ENCODE peak calls at places on chromosome 12, in six cellular contexts. V is AG10803, B is tibial nerve, F is neural progenitor cell, I is hepatocyte, H is cardiac muscle cell. A is an unnamed sample.

GRCh38 chr12:31727197-31727596 is 1.6 kb downstream of the AMN1 start:
- DNase-seq in V (no peak), B (no peak), F (no peak), I (no peak), H (no peak), A (no peak)

GRCh38 chr12:27468241-27468640 is 21.7 kb downstream of the SMCO2 start:
- DNase-seq in V (peak), B (no peak), F (no peak), I (no peak), H (no peak), A (peak)

GRCh38 chr12:70831538-70831937 is 89.0 kb downstream of the PTPRR start:
- DNase-seq in V (no peak), B (no peak), F (peak), I (peak), H (peak), A (peak)

GRCh38 chr12:69657376-69658137 is 41.5 kb downstream of the BEST3 start:
- DNase-seq in V (peak), B (no peak), F (no peak), I (no peak), H (peak), A (peak)

GRCh38 chr12:132237772-132238486 is 91.5 kb downstream of the GALNT9 start:
- DNase-seq in V (no peak), B (no peak), F (no peak), I (no peak), H (no peak), A (no peak)

GRCh38 chr12:31005944-31006361 is 67.7 kb upstream of the DDX11 start:
- DNase-seq in V (peak), B (no peak), F (no peak), I (no peak), H (peak), A (no peak)

GRCh38 chr12:100268835-100269564 is 2.0 kb downstream of the SCYL2 start:
- DNase-seq in V (no peak), B (no peak), F (no peak), I (peak), H (peak), A (no peak)

GRCh38 chr12:56657416-56658379 is 11.9 kb upstream of the ATP5F1B start:
- DNase-seq in V (no peak), B (no peak), F (no peak), I (no peak), H (no peak), A (no peak)

GRCh38 chr12:109625131-109625559 is 51.6 kb downstream of the MVK start:
- DNase-seq in V (peak), B (no peak), F (no peak), I (peak), H (peak), A (peak)

GRCh38 chr12:71455028-71455737 is 15.6 kb downstream of the LGR5 start:
- DNase-seq in V (no peak), B (no peak), F (peak), I (no peak), H (no peak), A (no peak)

GRCh38 chr12:63068857-63069442 is 82.1 kb downstream of the AVPR1A start:
- DNase-seq in V (peak), B (no peak), F (peak), I (peak), H (peak), A (peak)

GRCh38 chr12:4069046-4070010 is 196.1 kb upstream of the PARP11 start:
- DNase-seq in V (no peak), B (no peak), F (no peak), I (peak), H (peak), A (no peak)

GRCh38 chr12:113268621-113269020 is 47.4 kb downstream of the TPCN1 start:
- DNase-seq in V (no peak), B (no peak), F (no peak), I (no peak), H (no peak), A (no peak)

GRCh38 chr12:65171870-65172269 is 2.5 kb downstream of the LEMD3 start:
- DNase-seq in V (no peak), B (no peak), F (no peak), I (peak), H (peak), A (no peak)

GRCh38 chr12:100827901-100828520 is 33.4 kb downstream of the ANO4 start:
- DNase-seq in V (peak), B (no peak), F (peak), I (peak), H (peak), A (peak)

GRCh38 chr12:104669851-104670337 is 213.1 kb downstream of the CHST11 start:
- DNase-seq in V (peak), B (no peak), F (no peak), I (peak), H (peak), A (no peak)

GRCh38 chr12:28191018-28191595 is 851 bp downstream of the CCDC91 start:
- DNase-seq in V (no peak), B (no peak), F (no peak), I (no peak), H (no peak), A (peak)

GRCh38 chr12:131140697-131141096 is 187.0 kb downstream of the ADGRD1 start:
- DNase-seq in V (no peak), B (no peak), F (no peak), I (no peak), H (no peak), A (no peak)

GRCh38 chr12:106978035-106978800 is 8.7 kb downstream of the MTERF2 start:
- DNase-seq in V (peak), B (peak), F (no peak), I (no peak), H (peak), A (peak)

GRCh38 chr12:47995976-47996375 is 8.3 kb downstream of the COL2A1 start:
- DNase-seq in V (peak), B (no peak), F (no peak), I (peak), H (peak), A (peak)

GRCh38 chr12:129681151-129681550 is 222.7 kb downstream of the TMEM132D start:
- DNase-seq in V (no peak), B (no peak), F (no peak), I (no peak), H (no peak), A (no peak)

GRCh38 chr12:68536885-68537284 is 73.8 kb upstream of the RAP1B start:
- DNase-seq in V (no peak), B (no peak), F (no peak), I (no peak), H (peak), A (no peak)

GRCh38 chr12:20011200-20011599 is 357.1 kb upstream of the PDE3A start:
- DNase-seq in V (no peak), B (no peak), F (no peak), I (no peak), H (peak), A (no peak)

GRCh38 chr12:41992029-41992428 is 152.6 kb downstream of the GXYLT1 start:
- DNase-seq in V (no peak), B (no peak), F (no peak), I (peak), H (no peak), A (no peak)

GRCh38 chr12:24424889-24425600 is 475.6 kb upstream of the SOX5 start:
- DNase-seq in V (no peak), B (no peak), F (no peak), I (no peak), H (no peak), A (no peak)

GRCh38 chr12:22042981-22043669 is 2.9 kb upstream of the CMAS start:
- DNase-seq in V (peak), B (no peak), F (no peak), I (no peak), H (peak), A (peak)

GRCh38 chr12:23431006-23431405 is 518.5 kb downstream of the SOX5 start:
- DNase-seq in V (no peak), B (no peak), F (no peak), I (no peak), H (no peak), A (no peak)

GRCh38 chr12:114918535-114919233 is 234.7 kb upstream of the TBX3 start:
- DNase-seq in V (peak), B (no peak), F (no peak), I (peak), H (peak), A (peak)

GRCh38 chr12:132133952-132134652 is 10.0 kb downstream of the DDX51 start:
- DNase-seq in V (no peak), B (no peak), F (peak), I (no peak), H (no peak), A (no peak)

GRCh38 chr12:51889216-51890134 is 1.6 kb downstream of the ANKRD33 start:
- DNase-seq in V (no peak), B (no peak), F (no peak), I (no peak), H (no peak), A (no peak)

GRCh38 chr12:101698782-101699347 is 1.4 kb downstream of the CHPT1 start:
- DNase-seq in V (no peak), B (no peak), F (no peak), I (no peak), H (peak), A (peak)

GRCh38 chr12:43812926-43813325 is 6.8 kb upstream of the TWF1 start:
- DNase-seq in V (no peak), B (no peak), F (no peak), I (no peak), H (no peak), A (no peak)

GRCh38 chr12:56635539-56636117 is 5.5 kb upstream of the BAZ2A start:
- DNase-seq in V (no peak), B (no peak), F (peak), I (no peak), H (no peak), A (peak)

GRCh38 chr12:111430418-111431353 is 25.0 kb downstream of the SH2B3 start:
- DNase-seq in V (no peak), B (no peak), F (no peak), I (no peak), H (no peak), A (no peak)

GRCh38 chr12:52022841-52023181 is 16.1 kb downstream of the TAMALIN start:
- DNase-seq in V (no peak), B (no peak), F (peak), I (peak), H (no peak), A (no peak)

GRCh38 chr12:121578230-121579189 is 2.3 kb downstream of the KDM2B start:
- DNase-seq in V (no peak), B (no peak), F (peak), I (no peak), H (peak), A (peak)
- H3K4me3 ChIP-seq in V (peak), B (peak), F (peak), I (peak), H (peak), A (peak)

DNA sequence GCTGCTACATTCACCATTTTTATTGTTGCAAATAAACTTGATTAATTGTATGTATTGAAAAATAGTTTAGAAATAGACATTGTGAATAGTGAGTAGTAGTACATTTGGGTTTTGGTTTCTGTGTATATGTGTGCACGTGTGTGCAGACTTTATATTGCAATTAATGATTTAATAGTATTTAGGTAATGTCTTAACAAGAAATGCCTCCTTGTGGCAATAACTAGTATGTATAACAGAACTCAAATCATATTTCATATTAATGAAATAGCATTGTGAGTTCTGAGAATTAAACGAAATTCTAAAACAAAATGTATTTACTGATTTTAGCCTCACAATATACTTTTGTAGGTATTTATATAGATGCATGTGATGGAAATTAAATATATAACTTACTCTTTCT is 100.1 kb downstream of the SCAF11 start:
- DNase-seq in V (no peak), B (no peak), F (no peak), I (no peak), H (no peak), A (no peak)
- TF ChIP-seq CTCF in V (no peak), B (no peak), F (no peak), I (peak), H (no peak), A (no peak)

GRCh38 chr12:2195085-2195484 is 142.3 kb downstream of the CACNA1C start:
- DNase-seq in V (no peak), B (no peak), F (no peak), I (no peak), H (no peak), A (no peak)
- H3K4me3 ChIP-seq in V (no peak), B (no peak), F (no peak), I (no peak), H (no peak), A (no peak)

DNA sequence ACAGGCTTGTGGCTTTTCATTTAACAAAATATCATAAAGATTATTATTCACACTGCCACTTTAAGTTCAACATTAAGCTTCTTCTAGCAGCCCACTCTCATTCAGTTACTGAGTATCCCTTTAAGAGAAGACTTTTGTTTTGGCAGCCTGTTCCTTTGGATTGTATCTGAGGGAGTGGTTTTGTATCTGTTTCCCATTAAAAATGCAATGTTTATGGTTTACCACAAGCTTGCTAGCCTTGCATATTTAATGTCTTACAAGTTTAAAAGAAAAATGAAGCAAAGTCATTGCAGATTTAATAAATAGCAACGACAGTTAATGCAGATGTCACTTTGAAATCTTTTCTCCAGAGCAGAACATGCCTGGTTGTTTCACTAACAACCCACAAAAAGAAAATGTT is 2.0 kb downstream of the DCN start:
- DNase-seq in V (peak), B (no peak), F (no peak), I (peak), H (peak), A (peak)
- TF ChIP-seq CTCF in V (no peak), B (no peak), F (no peak), I (no peak), H (no peak), A (no peak)

GRCh38 chr12:6635375-6635855 is 344 bp downstream of the LPAR5 start:
- DNase-seq in V (no peak), B (no peak), F (no peak), I (no peak), H (no peak), A (no peak)
- H3K4me3 ChIP-seq in V (no peak), B (no peak), F (no peak), I (no peak), H (no peak), A (no peak)

A was measured in foreskin fibroblast.